ENCODE peak calls at places on chromosome 16, in eight cellular contexts. K is PC-3; C is CD8-positive, alpha-beta memory T cell; Q is heart right ventricle; N is ascending aorta; B is osteoblast; P is mesendoderm; G is CD4-positive, CD25-positive, alpha-beta regulatory T cell. L is an unnamed sample.

GRCh38 chr16:1279081-1279944 is 23.4 kb downstream of the TPSD1 start:
- DNase-seq in P (no peak), K (no peak), B (peak; percentile 82), C (no peak), Q (no peak), N (no peak), G (no peak), L (no peak)

GRCh38 chr16:78390070-78390469 is 290.6 kb downstream of the WWOX start:
- DNase-seq in G (no peak), K (no peak), N (no peak), B (no peak), P (no peak), C (no peak), Q (no peak), L (no peak)

GRCh38 chr16:9297437-9298113 is 206.1 kb downstream of the HAPSTR1 start:
- DNase-seq in C (no peak), Q (peak; percentile 29), N (no peak), B (no peak), K (peak; percentile 14), P (peak; percentile 70), G (no peak), L (no peak)

GRCh38 chr16:9159839-9160550 is 68.6 kb downstream of the HAPSTR1 start:
- DNase-seq in N (no peak), K (peak; percentile 74), P (peak; percentile 86), Q (no peak), B (no peak), G (peak; percentile 40), C (no peak), L (no peak)

GRCh38 chr16:1972490-1972877 is 631 bp downstream of the TBL3 start:
- DNase-seq in C (no peak), B (peak; percentile 98), K (no peak), N (no peak), P (peak; percentile 47), Q (no peak), G (no peak), L (no peak)

GRCh38 chr16:89365044-89365467 is 125.3 kb downstream of the ANKRD11 start:
- DNase-seq in N (no peak), B (peak; percentile 94), K (peak; percentile 81), P (no peak), G (no peak), Q (no peak), C (no peak), L (no peak)

GRCh38 chr16:68357923-68358322 is 47.1 kb downstream of the PRMT7 start:
- DNase-seq in C (no peak), K (no peak), N (no peak), B (peak; percentile 67), G (no peak), P (no peak), Q (no peak), L (no peak)

GRCh38 chr16:11609474-11610120 is 22.9 kb upstream of the LITAF start:
- DNase-seq in N (no peak), Q (no peak), P (no peak), B (no peak), C (no peak), G (no peak), K (no peak), L (no peak)

GRCh38 chr16:82544378-82544777 is 82.4 kb upstream of the CDH13 start:
- DNase-seq in K (no peak), B (no peak), P (no peak), C (no peak), Q (no peak), G (no peak), N (no peak), L (no peak)

GRCh38 chr16:27232061-27232841 is 28.9 kb downstream of the KDM8 start:
- DNase-seq in Q (no peak), B (peak; percentile 34), G (no peak), K (no peak), N (no peak), P (no peak), C (no peak), L (peak; percentile 35)

GRCh38 chr16:54605536-54606066 is 319.0 kb upstream of the IRX3 start:
- DNase-seq in P (no peak), B (no peak), N (no peak), Q (no peak), K (no peak), G (no peak), C (no peak), L (no peak)

GRCh38 chr16:1378804-1379053 is 27.0 kb downstream of the GNPTG start:
- DNase-seq in C (no peak), K (no peak), B (no peak), G (no peak), Q (no peak), N (no peak), P (no peak), L (no peak)

GRCh38 chr16:8853150-8853549 is 15.7 kb downstream of the CARHSP1 start:
- DNase-seq in B (no peak), N (no peak), G (no peak), Q (no peak), C (no peak), K (no peak), P (no peak), L (no peak)

GRCh38 chr16:88570691-88571092 is 489 bp downstream of the ZC3H18 start:
- DNase-seq in B (no peak), K (no peak), Q (peak; percentile 31), P (peak; percentile 40), G (no peak), N (no peak), C (no peak), L (peak; percentile 16)

GRCh38 chr16:827513-827912 is 27.0 kb upstream of the GNG13 start:
- DNase-seq in C (no peak), B (no peak), K (no peak), N (no peak), G (no peak), Q (no peak), P (no peak), L (no peak)

GRCh38 chr16:27230562-27230991 is 27.3 kb downstream of the KDM8 start:
- DNase-seq in G (peak; percentile 74), B (no peak), P (no peak), K (no peak), N (no peak), Q (no peak), C (peak; percentile 83), L (peak; percentile 80)

GRCh38 chr16:23469814-23470213 is 16.8 kb upstream of the COG7 start:
- DNase-seq in K (peak; percentile 81), N (no peak), B (no peak), Q (no peak), P (peak; percentile 19), C (no peak), G (no peak), L (no peak)

GRCh38 chr16:22321340-22322001 is 24.3 kb downstream of the POLR3E start:
- DNase-seq in Q (peak; percentile 50), G (peak; percentile 76), P (peak; percentile 74), C (peak; percentile 67), B (peak; percentile 96), K (peak; percentile 55), N (no peak), L (peak; percentile 77)

GRCh38 chr16:49492090-49492801 is 118.6 kb downstream of the C16orf78 start:
- DNase-seq in G (peak; percentile 11), P (peak; percentile 71), B (peak; percentile 97), K (peak; percentile 6), N (peak; percentile 62), C (peak; percentile 18), Q (peak; percentile 63), L (peak; percentile 63)

GRCh38 chr16:56480776-56481467 is 29.6 kb downstream of the OGFOD1 start:
- DNase-seq in N (no peak), K (no peak), P (no peak), B (no peak), G (no peak), C (no peak), Q (no peak), L (no peak)

GRCh38 chr16:25264599-25264998 is 7.0 kb upstream of the ZKSCAN2 start:
- DNase-seq in P (no peak), Q (no peak), C (no peak), G (no peak), K (peak; percentile 17), N (no peak), B (no peak), L (no peak)

DNA sequence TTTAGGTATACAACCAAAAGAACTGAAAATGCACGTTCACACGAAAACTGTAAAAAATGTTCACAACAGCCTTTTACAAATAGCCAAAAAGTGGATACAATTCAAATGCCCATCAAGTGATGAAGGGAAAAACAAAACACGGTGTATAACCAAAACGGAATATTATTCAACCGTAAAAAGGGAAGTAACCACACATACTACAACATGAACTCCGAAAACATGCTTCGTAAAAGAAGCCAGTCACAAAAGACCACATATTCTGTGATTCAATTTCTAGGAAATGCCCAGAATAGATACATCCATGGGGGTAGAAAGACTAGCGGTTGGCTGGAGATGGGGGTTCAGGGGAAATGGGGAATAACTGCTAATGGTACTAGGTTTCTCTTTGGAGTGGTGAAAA is 81.5 kb upstream of the TRAP1 start:
- DNase-seq in G (no peak), B (no peak), K (no peak), C (no peak), N (no peak), P (no peak), Q (no peak), L (no peak)
- H3K4me1 ChIP-seq in G (peaks cover 28% of the 10 kb centered on the region), B (peaks cover 19% of the 10 kb centered on the region), K (no peaks in the 10 kb centered on the region), C (peaks cover 55% of the 10 kb centered on the region), N (peaks cover 39% of the 10 kb centered on the region), P (peaks cover 2% of the 10 kb centered on the region), Q (peaks cover 66% of the 10 kb centered on the region), L (peaks cover 38% of the 10 kb centered on the region)

GRCh38 chr16:50988441-50988840 is 162.6 kb downstream of the SALL1 start:
- DNase-seq in P (no peak), K (no peak), G (no peak), C (no peak), Q (no peak), N (no peak), B (no peak), L (no peak)
- H3K4me1 ChIP-seq in P (no peaks in the 10 kb centered on the region), K (no peaks in the 10 kb centered on the region), G (no peaks in the 10 kb centered on the region), C (no peaks in the 10 kb centered on the region), Q (no peaks in the 10 kb centered on the region), N (no peaks in the 10 kb centered on the region), B (no peaks in the 10 kb centered on the region), L (no peaks in the 10 kb centered on the region)

GRCh38 chr16:86306811-86307517 is 203.4 kb upstream of the FOXF1 start:
- DNase-seq in Q (no peak), N (no peak), B (no peak), C (no peak), G (no peak), P (no peak), K (no peak), L (no peak)

GRCh38 chr16:86305440-86305839 is 204.9 kb upstream of the FOXF1 start:
- DNase-seq in C (no peak), K (no peak), Q (no peak), B (no peak), P (no peak), N (no peak), G (no peak), L (no peak)

GRCh38 chr16:86303787-86304685 is 206.3 kb upstream of the FOXF1 start:
- DNase-seq in G (no peak), N (no peak), B (no peak), K (no peak), Q (no peak), P (no peak), C (no peak), L (no peak)

GRCh38 chr16:86306046-86306644 is 204.2 kb upstream of the FOXF1 start:
- DNase-seq in Q (no peak), P (no peak), C (no peak), B (no peak), G (no peak), K (no peak), N (no peak), L (no peak)

GRCh38 chr16:86304868-86305267 is 205.5 kb upstream of the FOXF1 start:
- DNase-seq in Q (no peak), P (no peak), C (no peak), G (no peak), K (no peak), N (no peak), B (no peak), L (no peak)
- H3K4me1 ChIP-seq in Q (no peaks in the 10 kb centered on the region), P (peaks cover 8% of the 10 kb centered on the region), C (no peaks in the 10 kb centered on the region), G (no peaks in the 10 kb centered on the region), K (no peaks in the 10 kb centered on the region), N (no peaks in the 10 kb centered on the region), B (no peaks in the 10 kb centered on the region), L (no peaks in the 10 kb centered on the region)

GRCh38 chr16:73063284-73063733 is 15.4 kb upstream of the ZFHX3 start:
- DNase-seq in K (no peak), C (no peak), Q (no peak), B (peak; percentile 52), N (no peak), G (no peak), P (no peak), L (no peak)
- H3K4me1 ChIP-seq in K (peaks cover 29% of the 10 kb centered on the region), C (no peaks in the 10 kb centered on the region), Q (peaks cover 43% of the 10 kb centered on the region), B (peaks cover 39% of the 10 kb centered on the region), N (peaks cover 37% of the 10 kb centered on the region), G (peaks cover 8% of the 10 kb centered on the region), P (no peaks in the 10 kb centered on the region), L (no peaks in the 10 kb centered on the region)

L was measured in naive thymus-derived CD4-positive, alpha-beta T cell.